ENCODE peak calls at places on chromosomes 13 and 19, in five cellular contexts. P is cardiac muscle cell, Q is GM23338, O is transverse colon, Z is body of pancreas. X is an unnamed sample. For H3K4me1, the result is how much of the 10 kb centered on the place peaks cover.

GRCh38 chr19:45667620-45668341 is at the start of gene GIPR:
- DNase-seq in P (no peak), Q (peak), O (peak), Z (peak), X (peak)

GRCh38 chr13:31638577-31638976 is 100.7 kb upstream of the RXFP2 start:
- DNase-seq in P (peak), Q (no peak), O (no peak), Z (no peak), X (no peak)

GRCh38 chr19:1311543-1312091 is 25.9 kb downstream of the EFNA2 start:
- DNase-seq in P (no peak), Q (no peak), O (no peak), Z (no peak), X (no peak)

GRCh38 chr13:85597790-85598500 is 201.3 kb downstream of the SLITRK6 start:
- DNase-seq in P (no peak), Q (no peak), O (no peak), Z (no peak), X (no peak)

GRCh38 chr19:56477429-56478338 is 539 bp upstream of the ZNF667 start:
- DNase-seq in P (peak), Q (peak), O (peak), Z (peak), X (peak)

GRCh38 chr13:25727776-25728175 is 324.0 kb downstream of the SHISA2 start:
- DNase-seq in P (no peak), Q (peak), O (no peak), Z (no peak), X (no peak)

GRCh38 chr19:3135961-3136683 is at the start of gene GNA15:
- DNase-seq in P (no peak), Q (no peak), O (peak), Z (no peak), X (peak)

GRCh38 chr13:96229356-96229755 is 139.4 kb downstream of the HS6ST3 start:
- DNase-seq in P (peak), Q (peak), O (no peak), Z (no peak), X (no peak)

GRCh38 chr19:45597425-45598111 is 4.4 kb downstream of the GPR4 start:
- DNase-seq in P (no peak), Q (peak), O (no peak), Z (no peak), X (no peak)

GRCh38 chr19:46520616-46521015 is 24.9 kb upstream of the PNMA8B start:
- DNase-seq in P (no peak), Q (peak), O (no peak), Z (no peak), X (no peak)

GRCh38 chr13:36163809-36164308 is 32.7 kb upstream of the DCLK1 start:
- DNase-seq in P (peak), Q (peak), O (peak), Z (peak), X (peak)

GRCh38 chr19:30407310-30407709 is 35.1 kb downstream of the ZNF536 start:
- DNase-seq in P (no peak), Q (no peak), O (no peak), Z (no peak), X (no peak)

GRCh38 chr13:34458756-34459462 is 483.2 kb upstream of the NBEA start:
- DNase-seq in P (peak), Q (no peak), O (no peak), Z (no peak), X (no peak)

GRCh38 chr19:2661615-2662014 is 40.9 kb downstream of the GNG7 start:
- DNase-seq in P (no peak), Q (peak), O (no peak), Z (no peak), X (no peak)

GRCh38 chr13:48818495-48818961 is 157.2 kb upstream of the FNDC3A start:
- DNase-seq in P (peak), Q (peak), O (no peak), Z (no peak), X (no peak)

GRCh38 chr13:25732146-25732865 is 319.5 kb downstream of the SHISA2 start:
- DNase-seq in P (peak), Q (no peak), O (no peak), Z (no peak), X (no peak)

GRCh38 chr19:16521715-16522289 is 20.4 kb downstream of the CHERP start:
- DNase-seq in P (no peak), Q (no peak), O (no peak), Z (no peak), X (no peak)

GRCh38 chr13:114140909-114141255 is 8.5 kb upstream of the RASA3 start:
- DNase-seq in P (no peak), Q (no peak), O (no peak), Z (no peak), X (no peak)

GRCh38 chr13:111281751-111282311 is 38.6 kb upstream of the TEX29 start:
- DNase-seq in P (peak), Q (no peak), O (no peak), Z (no peak), X (no peak)

GRCh38 chr19:54889566-54889965 is 15.5 kb downstream of the FCAR start:
- DNase-seq in P (no peak), Q (no peak), O (no peak), Z (no peak), X (no peak)

GRCh38 chr13:85408415-85408814 is 390.8 kb downstream of the SLITRK6 start:
- DNase-seq in P (no peak), Q (no peak), O (no peak), Z (no peak), X (no peak)

GRCh38 chr19:44530777-44531176 is 1.3 kb upstream of the CEACAM20 start:
- DNase-seq in P (peak), Q (no peak), O (no peak), Z (no peak), X (no peak)

GRCh38 chr13:100490692-100491091 is 97.9 kb downstream of the GGACT start:
- DNase-seq in P (no peak), Q (peak), O (no peak), Z (no peak), X (no peak)

GRCh38 chr19:51402117-51402516 is 11.7 kb upstream of the C19orf84 start:
- DNase-seq in P (no peak), Q (no peak), O (no peak), Z (no peak), X (no peak)

GRCh38 chr13:98613591-98613990 is 36.7 kb upstream of the STK24 start:
- DNase-seq in P (no peak), Q (no peak), O (no peak), Z (no peak), X (no peak)

GRCh38 chr13:114067381-114067885 is 65.0 kb downstream of the RASA3 start:
- DNase-seq in P (peak), Q (no peak), O (no peak), Z (no peak), X (no peak)

GRCh38 chr13:49140910-49141611 is 79.1 kb upstream of the MLNR start:
- DNase-seq in P (no peak), Q (no peak), O (no peak), Z (no peak), X (no peak)

GRCh38 chr19:4057913-4058695 is 8.6 kb downstream of the ZBTB7A start:
- DNase-seq in P (peak), Q (peak), O (peak), Z (peak), X (peak)

GRCh38 chr19:18712981-18713380 is 29.5 kb downstream of the CRTC1 start:
- DNase-seq in P (peak), Q (no peak), O (no peak), Z (no peak), X (no peak)

GRCh38 chr13:41505209-41505835 is 48.0 kb downstream of the RGCC start:
- DNase-seq in P (peak), Q (no peak), O (no peak), Z (no peak), X (no peak)

GRCh38 chr13:37446503-37446902 is 152.1 kb downstream of the POSTN start:
- DNase-seq in P (peak), Q (no peak), O (no peak), Z (no peak), X (no peak)

GRCh38 chr13:45781553-45782326 is 69.8 kb downstream of the SIAH3 start:
- DNase-seq in P (peak), Q (no peak), O (peak), Z (peak), X (no peak)

GRCh38 chr19:2460245-2460644 is 3.5 kb upstream of the LMNB2 start:
- DNase-seq in P (no peak), Q (no peak), O (no peak), Z (no peak), X (no peak)

GRCh38 chr13:18959229-18959628 is 222.4 kb downstream of the TUBA3C start:
- DNase-seq in P (no peak), Q (no peak), O (no peak), Z (no peak), X (no peak)

GRCh38 chr19:39736088-39736487 is 1.7 kb downstream of the CLC start:
- DNase-seq in P (no peak), Q (no peak), O (no peak), Z (no peak), X (no peak)

GRCh38 chr19:18062043-18062442 is 24.7 kb downstream of the IL12RB1 start:
- DNase-seq in P (no peak), Q (peak), O (no peak), Z (no peak), X (no peak)

GRCh38 chr19:45972081-45972943 is 1.4 kb downstream of the NOVA2 start:
- DNase-seq in P (no peak), Q (no peak), O (no peak), Z (no peak), X (no peak)

GRCh38 chr19:39515551-39516191 is 732 bp downstream of the SELENOV start:
- DNase-seq in P (no peak), Q (peak), O (no peak), Z (peak), X (no peak)

GRCh38 chr19:53012006-53012405 is 1.7 kb upstream of the ERVV-1 start:
- DNase-seq in P (no peak), Q (no peak), O (no peak), Z (no peak), X (no peak)

DNA sequence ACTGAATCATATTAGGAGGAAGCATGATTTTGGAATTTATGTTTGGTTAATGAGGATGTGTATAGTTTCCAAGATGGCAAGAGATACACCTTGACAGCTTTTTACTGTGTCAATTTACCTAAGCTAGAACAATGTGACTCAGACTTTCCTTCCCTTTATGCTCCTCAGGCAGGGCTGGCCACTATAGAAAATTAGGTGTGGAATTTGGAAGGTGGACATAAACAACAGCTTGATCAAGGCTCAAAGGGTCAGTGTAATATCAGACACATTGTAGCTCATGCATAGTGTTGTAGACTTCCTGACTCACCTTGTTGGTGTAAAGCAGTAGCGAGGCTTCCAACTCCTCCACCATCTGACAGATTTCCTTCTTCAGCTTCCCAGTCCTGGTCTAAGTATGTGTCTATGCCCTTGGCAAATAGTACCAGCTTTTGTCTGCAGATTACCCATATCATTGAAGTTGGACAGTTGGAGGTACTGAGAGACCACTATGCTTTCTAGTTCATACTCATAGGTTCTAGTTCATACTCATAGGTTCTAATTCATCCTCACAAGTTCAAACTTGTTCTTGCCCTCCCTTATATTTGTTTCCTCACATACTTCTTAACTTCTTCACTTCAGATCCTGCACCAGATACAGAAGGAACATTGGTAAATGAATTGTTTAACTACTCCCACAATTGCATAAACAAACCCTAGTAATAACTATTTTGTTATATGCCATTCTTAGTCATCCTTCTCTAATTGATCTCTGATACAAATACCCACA is 172.3 kb downstream of the SLITRK1 start:
- DNase-seq in P (no peak), Q (no peak), O (no peak), Z (no peak), X (no peak)
- H3K4me3 ChIP-seq in P (no peak), Q (no peak), O (no peak), Z (no peak), X (no peak)

DNA sequence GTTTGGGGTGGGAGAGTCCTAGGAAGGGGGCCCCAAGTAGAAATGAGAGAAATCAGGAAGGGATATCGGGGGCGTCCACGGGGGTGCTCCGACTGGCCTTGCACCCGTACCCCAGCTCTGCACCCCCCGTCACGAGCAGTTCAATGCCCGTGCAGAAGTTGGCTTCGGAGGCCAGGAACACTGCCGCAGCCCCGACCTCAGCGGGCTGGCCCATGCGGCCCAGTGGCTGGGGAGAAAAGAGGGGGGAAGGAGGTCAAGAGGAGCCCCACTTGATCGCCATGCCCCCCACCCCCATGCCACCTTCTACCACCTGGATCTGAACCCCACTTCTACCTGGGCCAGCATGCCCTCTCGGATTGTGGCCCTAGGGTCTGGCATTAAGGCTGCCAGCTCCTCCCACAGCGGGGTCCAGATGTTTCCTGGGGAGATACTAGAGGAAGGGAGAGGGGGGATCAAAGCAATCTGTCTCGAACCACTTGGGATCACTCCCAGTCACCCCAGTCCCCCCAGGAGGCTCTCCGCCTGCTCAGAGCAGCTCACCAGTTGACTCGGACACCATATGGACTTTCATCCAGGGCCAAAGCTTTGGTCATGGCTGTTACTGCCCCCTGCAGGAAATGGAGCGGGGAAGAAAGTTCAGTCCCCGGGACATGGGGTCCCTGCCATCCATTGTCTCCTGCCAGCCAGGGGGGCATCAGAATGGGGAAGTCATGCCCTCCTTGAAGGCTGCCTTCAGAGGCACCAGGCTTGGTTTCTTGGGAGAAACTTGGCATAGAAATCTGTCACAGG is 2.5 kb upstream of the BCAT2 start:
- DNase-seq in P (no peak), Q (peak), O (no peak), Z (no peak), X (no peak)
- TF ChIP-seq CTCF in P (peak), Q (peak), O (no peak), Z (peak), X (no peak)

DNA sequence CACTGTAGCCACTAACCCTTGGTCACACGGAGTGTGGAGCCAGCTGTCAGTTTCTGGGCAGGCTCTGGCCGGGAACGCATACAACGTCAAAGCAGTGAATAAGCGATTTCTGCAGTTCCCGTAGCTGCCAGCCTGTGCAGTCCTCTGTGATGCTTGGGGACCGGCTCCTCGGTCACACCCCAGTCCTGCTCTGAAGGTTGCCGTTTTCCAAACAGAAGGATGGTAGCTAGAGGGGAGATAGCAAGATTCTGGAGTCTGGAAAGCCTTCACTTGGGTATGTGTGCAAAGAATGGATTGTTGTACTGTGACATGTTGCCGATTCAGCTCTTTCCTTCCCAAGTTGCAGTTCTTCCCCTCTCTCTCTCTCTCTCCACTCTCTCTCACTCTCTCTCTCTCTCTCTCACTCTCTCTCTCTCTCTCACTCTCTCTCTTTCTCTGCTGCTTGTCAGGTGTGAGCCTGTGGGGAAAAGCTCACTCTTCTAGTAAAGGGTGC is 38.7 kb upstream of the C1QTNF9 start:
- DNase-seq in P (peak), Q (peak), O (peak), Z (peak), X (peak)
- H3K4me1 ChIP-seq in P (under half), Q (under half), O (under half), Z (half or more), X (half or more)

DNA sequence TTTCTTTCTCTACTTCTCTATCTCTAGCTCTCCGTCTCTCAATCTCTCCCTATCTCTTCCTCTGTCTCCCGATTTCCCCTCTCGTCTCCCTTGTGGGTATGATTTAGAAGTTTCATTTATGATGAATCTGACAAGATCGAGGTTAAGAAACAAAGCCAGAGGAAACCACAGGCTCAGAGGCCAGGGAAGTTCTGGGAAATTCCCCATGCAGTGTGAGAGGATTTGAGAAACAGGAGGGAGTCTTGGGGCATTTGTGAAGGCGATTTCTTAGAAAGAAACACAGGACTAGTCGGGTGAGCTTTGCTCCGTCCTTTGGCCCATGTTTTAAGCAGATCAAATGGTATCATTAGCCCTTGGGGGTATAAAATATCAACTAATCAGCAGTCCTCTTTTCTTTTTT is 25.7 kb downstream of the TNFSF9 start:
- DNase-seq in P (peak), Q (no peak), O (no peak), Z (no peak), X (no peak)
- H3K4me3 ChIP-seq in P (no peak), Q (no peak), O (no peak), Z (no peak), X (no peak)

GRCh38 chr19:41431426-41432386 is 4.5 kb upstream of the B3GNT8 start:
- DNase-seq in P (peak), Q (peak), O (no peak), Z (no peak), X (peak)
- TF ChIP-seq CTCF in P (peak), Q (peak), O (no peak), Z (peak), X (peak)

GRCh38 chr13:110264685-110265275 is 42.2 kb downstream of the COL4A1 start:
- DNase-seq in P (no peak), Q (no peak), O (no peak), Z (no peak), X (no peak)
- H3K4me1 ChIP-seq in P (under half), Q (under half), O (under half), Z (under half), X (half or more)